ENCODE peak calls at places on chromosomes 13 and 19, in nine cellular contexts. L, C, S, W, P, N, X, T and Q are unnamed samples.

GRCh38 chr19:44657211-44657921 is 13.7 kb downstream of the PVR start:
- DNase-seq in P (no peak), T (peak; percentile 67), N (peak; percentile 54), L (peak; percentile 68), W (peak; percentile 73), S (peak; percentile 46), C (peak; percentile 89), X (peak; percentile 60), Q (no peak)

GRCh38 chr13:33193428-33193974 is 92.1 kb downstream of the STARD13 start:
- DNase-seq in W (no peak), N (no peak), X (no peak), L (no peak), C (no peak), S (no peak), T (no peak), P (no peak), Q (no peak)

GRCh38 chr19:45766919-45767346 is 2.1 kb downstream of the SIX5 start:
- DNase-seq in P (no peak), W (no peak), S (peak; percentile 48), N (no peak), C (no peak), X (peak; percentile 32), L (no peak), T (no peak), Q (no peak)

GRCh38 chr13:99305180-99305965 is 1.8 kb downstream of the GPR183 start:
- DNase-seq in P (no peak), C (no peak), X (no peak), T (no peak), W (no peak), N (no peak), S (no peak), L (no peak), Q (no peak)

GRCh38 chr13:28820099-28821051 is at the start of gene MTUS2:
- DNase-seq in X (peak; percentile 15), T (no peak), C (no peak), L (no peak), S (peak; percentile 16), W (no peak), N (no peak), P (no peak), Q (no peak)

GRCh38 chr19:29528350-29528945 is 2.7 kb downstream of the VSTM2B start:
- DNase-seq in S (peak; percentile 25), T (peak; percentile 39), W (peak; percentile 85), L (peak; percentile 50), C (no peak), N (peak; percentile 63), P (peak; percentile 31), X (peak; percentile 40), Q (peak; percentile 9)

GRCh38 chr13:113117335-113117872 is 5.2 kb upstream of the F10 start:
- DNase-seq in X (no peak), C (peak; percentile 74), N (peak; percentile 7), S (no peak), L (no peak), P (no peak), W (no peak), T (no peak), Q (no peak)

GRCh38 chr13:46751811-46752635 is 44.9 kb downstream of the ESD start:
- DNase-seq in P (no peak), N (no peak), T (no peak), S (no peak), X (peak; percentile 34), W (peak; percentile 87), C (no peak), L (peak; percentile 65), Q (no peak)

GRCh38 chr13:34721631-34722144 is 220.4 kb upstream of the NBEA start:
- DNase-seq in W (no peak), L (no peak), T (no peak), C (no peak), P (no peak), N (peak; percentile 49), X (no peak), S (no peak), Q (no peak)

GRCh38 chr19:5536337-5536894 is 31.3 kb downstream of the TINCR start:
- DNase-seq in T (no peak), W (no peak), S (peak; percentile 37), P (peak; percentile 51), X (peak; percentile 77), N (peak; percentile 48), C (no peak), L (no peak), Q (no peak)

GRCh38 chr19:29753934-29754305 is 38.9 kb upstream of the C19orf12 start:
- DNase-seq in T (no peak), S (no peak), P (no peak), L (no peak), X (no peak), C (no peak), W (no peak), N (no peak), Q (no peak)

GRCh38 chr19:56885173-56885679 is 44.7 kb upstream of the PEG3 start:
- DNase-seq in C (no peak), S (no peak), N (no peak), W (no peak), T (no peak), P (no peak), X (no peak), L (no peak), Q (no peak)

GRCh38 chr13:38386421-38386820 is 36.8 kb downstream of the UFM1 start:
- DNase-seq in L (no peak), N (no peak), W (no peak), T (no peak), C (no peak), P (no peak), X (no peak), S (no peak), Q (no peak)

GRCh38 chr13:29922281-29922821 is 71.9 kb upstream of the UBL3 start:
- DNase-seq in S (no peak), X (no peak), C (no peak), L (no peak), W (peak; percentile 65), N (peak; percentile 66), T (no peak), P (no peak), Q (no peak)

GRCh38 chr19:41111750-41112295 is 2.4 kb upstream of the CYP2F1 start:
- DNase-seq in P (no peak), X (no peak), N (no peak), W (no peak), S (no peak), L (no peak), T (no peak), C (peak; percentile 54), Q (no peak)

DNA sequence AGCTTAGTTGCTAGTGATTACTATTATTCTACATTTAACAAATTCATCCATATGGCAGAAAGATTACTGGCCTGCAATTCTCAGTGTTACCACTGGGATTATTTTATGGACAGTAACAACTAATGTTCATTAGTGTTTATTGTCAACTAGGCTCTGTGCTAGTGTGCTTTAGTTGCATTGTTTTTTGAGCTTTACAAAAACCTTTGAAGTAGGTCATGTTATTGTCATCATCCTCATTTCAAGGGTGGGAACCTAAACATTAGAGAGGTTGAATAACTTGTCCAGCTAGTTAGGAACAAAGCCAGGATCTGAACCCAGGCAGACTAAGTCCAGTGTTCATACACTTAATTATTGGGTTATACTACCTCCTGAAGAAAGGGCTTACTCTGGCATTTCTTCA is 27.8 kb upstream of the TDRD3 start:
- DNase-seq in S (no peak), L (no peak), N (peak; percentile 10), C (no peak), X (no peak), T (no peak), P (no peak), W (no peak), Q (no peak)
- TF ChIP-seq CTCF in S (peak; percentile 33), L (peak; percentile 64), N (peak; percentile 20), C (no peak), X (peak; percentile 31), T (peak; percentile 27), P (no peak), W (no peak), Q (peak; percentile 8)

GRCh38 chr19:2291185-2291751 is 9.3 kb upstream of the PEAK3 start:
- DNase-seq in T (no peak), P (no peak), W (no peak), L (no peak), N (no peak), C (no peak), X (no peak), S (no peak), Q (no peak)
- H3K4me3 ChIP-seq in T (peak overlapping the region; percentile 10), P (no peak overlapping the region), W (peak overlapping the region; percentile 78), L (peak overlapping the region; percentile 73), N (no peak overlapping the region), C (no peak overlapping the region), X (no peak overlapping the region), S (no peak overlapping the region), Q (peak overlapping the region; percentile 9)

GRCh38 chr19:38711726-38712153 is 32.5 kb downstream of the CAPN12 start:
- DNase-seq in N (no peak), S (no peak), W (no peak), C (no peak), L (no peak), T (no peak), P (no peak), X (peak; percentile 55), Q (no peak)
- TF ChIP-seq CTCF in N (no peak), S (no peak), W (no peak), C (no peak), L (no peak), T (no peak), P (no peak), X (no peak), Q (no peak)

DNA sequence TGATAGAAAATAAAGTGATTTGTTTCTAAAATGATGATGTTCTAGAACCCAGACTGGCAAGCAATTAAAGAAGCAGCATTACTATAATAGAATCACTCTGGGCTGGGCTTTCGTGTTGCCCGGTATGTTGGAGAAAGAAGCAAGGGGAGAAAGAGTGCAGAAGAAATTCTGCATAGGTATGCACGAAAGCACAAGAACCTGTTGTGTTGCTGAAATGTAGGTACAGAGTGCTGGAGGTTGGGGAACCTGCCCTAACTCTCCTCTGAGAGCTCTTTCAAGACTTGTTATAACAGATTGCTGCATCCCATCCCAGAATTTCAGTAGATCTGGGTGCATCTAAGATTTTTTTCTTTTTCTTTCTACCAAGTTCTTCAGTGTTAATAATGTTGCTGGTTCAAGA is 95.7 kb upstream of the DACH1 start:
- DNase-seq in T (no peak), X (no peak), P (no peak), C (no peak), W (no peak), N (no peak), S (no peak), L (no peak), Q (no peak)
- H3K4me3 ChIP-seq in T (no peak overlapping the region), X (no peak overlapping the region), P (no peak overlapping the region), C (no peak overlapping the region), W (no peak overlapping the region), N (no peak overlapping the region), S (no peak overlapping the region), L (no peak overlapping the region), Q (no peak overlapping the region)

DNA sequence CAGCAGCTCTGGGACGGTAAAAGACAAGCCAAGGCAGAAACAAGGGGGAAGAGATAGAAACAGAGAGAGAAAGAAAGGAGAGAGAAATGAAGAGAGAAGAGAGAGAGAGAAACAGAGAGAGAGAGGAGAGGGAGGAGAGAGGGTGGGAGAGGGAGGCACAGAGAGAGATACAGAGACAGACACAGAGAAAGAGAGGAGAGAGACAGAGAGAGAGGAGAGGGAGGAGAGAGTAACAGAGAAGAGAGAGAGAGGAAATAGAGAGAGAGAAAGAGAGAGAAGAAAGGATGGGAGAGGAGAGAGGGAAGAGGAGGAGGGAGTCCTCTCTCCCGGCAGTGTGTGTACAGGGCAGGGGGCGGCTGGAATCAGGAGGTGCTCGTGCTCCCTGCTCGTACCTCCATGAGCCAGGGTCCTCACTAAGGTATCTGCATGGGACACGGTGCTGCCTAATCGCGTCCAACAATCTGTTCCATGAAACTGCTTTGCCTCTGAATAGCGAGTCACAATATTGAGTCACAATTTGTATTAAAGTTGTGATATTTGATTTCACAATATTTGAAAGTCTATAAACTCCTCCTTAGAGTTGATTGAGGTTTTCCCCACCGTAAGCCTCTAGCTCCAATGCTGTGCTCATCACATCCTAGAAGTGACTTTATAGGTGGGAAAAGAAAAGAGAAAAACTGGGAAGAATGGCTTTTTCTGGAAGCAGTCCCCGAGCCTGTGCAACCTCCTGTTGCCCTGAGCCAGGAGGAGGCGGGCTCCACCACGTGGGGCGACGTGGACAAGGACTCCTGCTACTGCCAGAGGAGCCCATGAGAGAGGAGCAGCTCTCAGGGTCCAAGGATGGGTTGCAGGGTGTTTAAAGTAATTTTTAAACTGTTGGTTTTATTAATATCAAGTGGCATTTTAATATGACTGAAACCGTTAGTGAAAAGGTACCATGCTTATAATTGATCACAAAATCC is 81.7 kb upstream of the ARHGEF7 start:
- DNase-seq in L (no peak), N (peak; percentile 18), X (no peak), P (no peak), S (no peak), C (no peak), T (no peak), W (no peak), Q (no peak)
- TF ChIP-seq CTCF in L (no peak), N (no peak), X (no peak), P (no peak), S (no peak), C (no peak), T (no peak), W (no peak), Q (no peak)